ENCODE peak calls at places on chromosome 7, in nine cellular contexts. One of them, this sample, is unnamed.

GRCh38 chr7:10939911-10940747 is 33.5 kb upstream of the PHF14 start:
- DNase-seq in K562: peak; percentile 95
- DNase-seq in left ventricle myocardium inferior: peak; percentile 89
- DNase-seq in BJ: peak; percentile 74
- DNase-seq in CD8-positive, alpha-beta T cell: peak; percentile 83
- DNase-seq in AG09309: peak; percentile 85
- DNase-seq in OCI-LY7: peak; percentile 96
- DNase-seq in bronchial epithelial cell: peak; percentile 87
- DNase-seq in H1: peak; percentile 73
- DNase-seq in this sample: peak; percentile 81

GRCh38 chr7:80699656-80700318 is 61.3 kb downstream of the CD36 start:
- DNase-seq in K562: no peak
- DNase-seq in CD8-positive, alpha-beta T cell: no peak
- DNase-seq in H1: no peak
- DNase-seq in AG09309: no peak
- DNase-seq in OCI-LY7: no peak
- DNase-seq in left ventricle myocardium inferior: no peak
- DNase-seq in BJ: no peak
- DNase-seq in bronchial epithelial cell: no peak
- DNase-seq in this sample: no peak

GRCh38 chr7:146414373-146414772 is 297.8 kb downstream of the CNTNAP2 start:
- DNase-seq in left ventricle myocardium inferior: no peak
- DNase-seq in AG09309: no peak
- DNase-seq in OCI-LY7: no peak
- DNase-seq in bronchial epithelial cell: no peak
- DNase-seq in K562: no peak
- DNase-seq in CD8-positive, alpha-beta T cell: no peak
- DNase-seq in H1: peak; percentile 19
- DNase-seq in BJ: no peak
- DNase-seq in this sample: no peak

GRCh38 chr7:72925546-72926120 is 738 bp downstream of the POM121 start:
- DNase-seq in OCI-LY7: peak; percentile 53
- DNase-seq in AG09309: no peak
- DNase-seq in bronchial epithelial cell: no peak
- DNase-seq in BJ: no peak
- DNase-seq in left ventricle myocardium inferior: no peak
- DNase-seq in H1: no peak
- DNase-seq in CD8-positive, alpha-beta T cell: no peak
- DNase-seq in K562: peak; percentile 54
- DNase-seq in this sample: no peak

GRCh38 chr7:53604201-53604600 is 568.8 kb downstream of the POM121L12 start:
- DNase-seq in bronchial epithelial cell: no peak
- DNase-seq in BJ: no peak
- DNase-seq in CD8-positive, alpha-beta T cell: no peak
- DNase-seq in left ventricle myocardium inferior: no peak
- DNase-seq in H1: no peak
- DNase-seq in AG09309: no peak
- DNase-seq in OCI-LY7: no peak
- DNase-seq in K562: no peak
- DNase-seq in this sample: no peak

GRCh38 chr7:96547371-96547811 is 162.3 kb downstream of the SEM1 start:
- DNase-seq in BJ: no peak
- DNase-seq in H1: no peak
- DNase-seq in left ventricle myocardium inferior: no peak
- DNase-seq in bronchial epithelial cell: peak; percentile 67
- DNase-seq in AG09309: no peak
- DNase-seq in K562: no peak
- DNase-seq in CD8-positive, alpha-beta T cell: no peak
- DNase-seq in OCI-LY7: no peak
- DNase-seq in this sample: no peak

GRCh38 chr7:94996331-94996730 is 88.9 kb downstream of the PPP1R9A start:
- DNase-seq in AG09309: no peak
- DNase-seq in K562: no peak
- DNase-seq in bronchial epithelial cell: no peak
- DNase-seq in CD8-positive, alpha-beta T cell: no peak
- DNase-seq in BJ: no peak
- DNase-seq in H1: no peak
- DNase-seq in OCI-LY7: no peak
- DNase-seq in left ventricle myocardium inferior: no peak
- DNase-seq in this sample: no peak

GRCh38 chr7:44738031-44738730 is 10.5 kb upstream of the ZMIZ2 start:
- DNase-seq in BJ: no peak
- DNase-seq in OCI-LY7: no peak
- DNase-seq in left ventricle myocardium inferior: no peak
- DNase-seq in CD8-positive, alpha-beta T cell: no peak
- DNase-seq in bronchial epithelial cell: no peak
- DNase-seq in H1: no peak
- DNase-seq in AG09309: no peak
- DNase-seq in K562: no peak
- DNase-seq in this sample: no peak

GRCh38 chr7:36736090-36736826 is 12.0 kb upstream of the AOAH start:
- DNase-seq in BJ: no peak
- DNase-seq in left ventricle myocardium inferior: no peak
- DNase-seq in OCI-LY7: no peak
- DNase-seq in K562: no peak
- DNase-seq in CD8-positive, alpha-beta T cell: no peak
- DNase-seq in H1: no peak
- DNase-seq in AG09309: no peak
- DNase-seq in bronchial epithelial cell: no peak
- DNase-seq in this sample: no peak
- H3K4me3 ChIP-seq in BJ: no peak overlapping the region
- H3K4me3 ChIP-seq in left ventricle myocardium inferior: no peak overlapping the region
- H3K4me3 ChIP-seq in OCI-LY7: no peak overlapping the region
- H3K4me3 ChIP-seq in K562: no peak overlapping the region
- H3K4me3 ChIP-seq in CD8-positive, alpha-beta T cell: peak overlapping the region; percentile 36
- H3K4me3 ChIP-seq in H1: no peak overlapping the region
- H3K4me3 ChIP-seq in AG09309: no peak overlapping the region
- H3K4me3 ChIP-seq in bronchial epithelial cell: no peak overlapping the region
- H3K4me3 ChIP-seq in this sample: no peak overlapping the region

GRCh38 chr7:135129579-135129978 is 18.3 kb upstream of the TMEM140 start:
- DNase-seq in K562: no peak
- DNase-seq in H1: no peak
- DNase-seq in CD8-positive, alpha-beta T cell: no peak
- DNase-seq in AG09309: no peak
- DNase-seq in left ventricle myocardium inferior: no peak
- DNase-seq in bronchial epithelial cell: no peak
- DNase-seq in OCI-LY7: no peak
- DNase-seq in BJ: no peak
- DNase-seq in this sample: no peak
- TF ChIP-seq CTCF in K562: no peak
- TF ChIP-seq CTCF in H1: no peak
- TF ChIP-seq CTCF in CD8-positive, alpha-beta T cell: no peak
- TF ChIP-seq CTCF in AG09309: no peak
- TF ChIP-seq CTCF in left ventricle myocardium inferior: no peak
- TF ChIP-seq CTCF in bronchial epithelial cell: no peak
- TF ChIP-seq CTCF in OCI-LY7: no peak
- TF ChIP-seq CTCF in BJ: no peak
- TF ChIP-seq CTCF in this sample: no peak

GRCh38 chr7:20213378-20213777 is 3.8 kb downstream of the MACC1 start:
- DNase-seq in K562: no peak
- DNase-seq in CD8-positive, alpha-beta T cell: no peak
- DNase-seq in bronchial epithelial cell: no peak
- DNase-seq in OCI-LY7: no peak
- DNase-seq in left ventricle myocardium inferior: no peak
- DNase-seq in AG09309: no peak
- DNase-seq in BJ: no peak
- DNase-seq in H1: no peak
- DNase-seq in this sample: no peak

GRCh38 chr7:20214132-20214531 is 3.1 kb downstream of the MACC1 start:
- DNase-seq in AG09309: no peak
- DNase-seq in K562: no peak
- DNase-seq in left ventricle myocardium inferior: no peak
- DNase-seq in H1: no peak
- DNase-seq in OCI-LY7: no peak
- DNase-seq in bronchial epithelial cell: no peak
- DNase-seq in CD8-positive, alpha-beta T cell: no peak
- DNase-seq in BJ: no peak
- DNase-seq in this sample: no peak

GRCh38 chr7:20216637-20217036 is 547 bp downstream of the MACC1 start:
- DNase-seq in K562: no peak
- DNase-seq in left ventricle myocardium inferior: no peak
- DNase-seq in CD8-positive, alpha-beta T cell: no peak
- DNase-seq in bronchial epithelial cell: no peak
- DNase-seq in OCI-LY7: no peak
- DNase-seq in AG09309: no peak
- DNase-seq in H1: no peak
- DNase-seq in BJ: no peak
- DNase-seq in this sample: no peak

GRCh38 chr7:20217193-20217948 is at the start of gene MACC1:
- DNase-seq in K562: peak; percentile 39
- DNase-seq in H1: peak; percentile 86
- DNase-seq in BJ: no peak
- DNase-seq in OCI-LY7: peak; percentile 90
- DNase-seq in left ventricle myocardium inferior: no peak
- DNase-seq in AG09309: no peak
- DNase-seq in bronchial epithelial cell: peak; percentile 95
- DNase-seq in CD8-positive, alpha-beta T cell: peak; percentile 11
- DNase-seq in this sample: no peak

DNA sequence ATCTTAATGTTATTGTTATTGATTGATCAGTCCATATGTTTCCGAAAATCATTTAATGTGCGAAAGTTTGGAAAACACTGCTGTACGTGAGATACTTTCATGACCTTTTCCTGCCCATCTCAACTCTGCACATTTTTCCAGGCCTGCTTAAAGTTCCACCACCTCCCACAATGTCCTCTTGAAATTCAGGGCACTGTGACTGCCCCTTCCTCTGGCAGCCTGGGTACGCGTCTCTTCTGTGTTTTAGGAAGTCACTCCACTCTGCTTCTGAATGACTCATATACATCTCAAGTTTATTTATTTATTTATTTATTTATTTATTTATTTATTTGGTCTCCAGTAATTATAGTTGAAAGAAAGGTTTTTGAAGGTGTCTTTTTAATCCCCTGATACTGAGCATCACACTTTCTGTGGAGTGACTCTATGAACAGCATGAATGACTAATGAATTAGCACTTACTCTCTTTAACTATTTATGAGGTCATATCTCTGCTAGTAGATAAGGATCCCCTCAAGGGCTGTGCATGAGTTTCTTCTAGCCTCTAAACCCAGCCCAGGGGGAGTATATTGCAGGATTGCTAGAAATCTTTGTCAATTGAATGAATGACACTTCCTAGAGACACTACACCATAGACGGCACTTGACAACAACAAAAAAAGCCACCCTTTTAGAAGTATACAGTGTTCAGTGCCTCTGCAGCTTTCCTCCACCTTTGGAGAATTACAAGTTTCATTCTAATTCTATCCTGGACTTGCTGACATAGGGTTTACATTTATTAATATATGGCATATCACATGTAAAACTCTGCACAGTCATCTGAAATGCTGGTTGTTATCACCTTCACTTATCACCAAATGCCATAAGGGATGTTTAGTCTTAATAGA is 2.2 kb downstream of the MACC1 start:
- DNase-seq in BJ: no peak
- DNase-seq in K562: peak; percentile 58
- DNase-seq in CD8-positive, alpha-beta T cell: no peak
- DNase-seq in bronchial epithelial cell: peak; percentile 84
- DNase-seq in OCI-LY7: no peak
- DNase-seq in AG09309: no peak
- DNase-seq in H1: no peak
- DNase-seq in left ventricle myocardium inferior: no peak
- DNase-seq in this sample: no peak
- H3K4me3 ChIP-seq in BJ: no peak overlapping the region
- H3K4me3 ChIP-seq in K562: peak overlapping the region; percentile 41
- H3K4me3 ChIP-seq in CD8-positive, alpha-beta T cell: no peak overlapping the region
- H3K4me3 ChIP-seq in bronchial epithelial cell: no peak overlapping the region
- H3K4me3 ChIP-seq in OCI-LY7: peak overlapping the region; percentile 27
- H3K4me3 ChIP-seq in AG09309: no peak overlapping the region
- H3K4me3 ChIP-seq in H1: no peak overlapping the region
- H3K4me3 ChIP-seq in left ventricle myocardium inferior: no peak overlapping the region
- H3K4me3 ChIP-seq in this sample: no peak overlapping the region

GRCh38 chr7:110891197-110891596 is 199.7 kb upstream of the LRRN3 start:
- DNase-seq in H1: no peak
- DNase-seq in AG09309: no peak
- DNase-seq in K562: no peak
- DNase-seq in OCI-LY7: no peak
- DNase-seq in bronchial epithelial cell: no peak
- DNase-seq in left ventricle myocardium inferior: no peak
- DNase-seq in CD8-positive, alpha-beta T cell: no peak
- DNase-seq in BJ: no peak
- DNase-seq in this sample: no peak

GRCh38 chr7:110894111-110894510 is 196.8 kb upstream of the LRRN3 start:
- DNase-seq in AG09309: no peak
- DNase-seq in BJ: no peak
- DNase-seq in OCI-LY7: no peak
- DNase-seq in bronchial epithelial cell: no peak
- DNase-seq in CD8-positive, alpha-beta T cell: no peak
- DNase-seq in H1: no peak
- DNase-seq in left ventricle myocardium inferior: no peak
- DNase-seq in K562: no peak
- DNase-seq in this sample: no peak

DNA sequence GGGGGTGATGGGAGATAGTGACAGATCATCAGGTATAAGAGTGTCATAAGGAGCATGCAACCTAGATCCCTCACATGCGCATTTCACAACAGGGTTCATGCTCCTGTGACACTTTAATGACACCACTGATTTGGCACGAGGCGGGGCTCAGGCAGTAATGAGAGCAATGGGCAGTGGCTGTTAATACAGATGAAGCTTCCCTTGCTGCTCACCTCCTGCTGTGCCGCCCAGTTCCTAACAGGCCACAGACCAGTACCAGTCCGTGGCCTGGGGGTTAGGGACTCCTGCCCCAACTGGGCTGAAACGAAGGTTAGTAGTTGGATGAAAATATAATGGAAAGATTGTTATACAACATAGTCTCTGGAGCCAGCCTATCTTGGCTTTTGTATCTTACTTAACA is 201.6 kb upstream of the LRRN3 start:
- DNase-seq in AG09309: no peak
- DNase-seq in H1: no peak
- DNase-seq in BJ: no peak
- DNase-seq in OCI-LY7: no peak
- DNase-seq in K562: no peak
- DNase-seq in CD8-positive, alpha-beta T cell: no peak
- DNase-seq in bronchial epithelial cell: no peak
- DNase-seq in left ventricle myocardium inferior: no peak
- DNase-seq in this sample: no peak
- TF ChIP-seq CTCF in AG09309: no peak
- TF ChIP-seq CTCF in H1: no peak
- TF ChIP-seq CTCF in BJ: no peak
- TF ChIP-seq CTCF in OCI-LY7: no peak
- TF ChIP-seq CTCF in K562: no peak
- TF ChIP-seq CTCF in CD8-positive, alpha-beta T cell: no peak
- TF ChIP-seq CTCF in bronchial epithelial cell: no peak
- TF ChIP-seq CTCF in left ventricle myocardium inferior: no peak
- TF ChIP-seq CTCF in this sample: no peak